ENCODE peak calls at places on chromosomes 2 and 18, in six cellular contexts. One of them, this sample, is unnamed.

GRCh38 chr2:8229546-8229986 is 452.3 kb upstream of the ID2 start:
- DNase-seq in EL: peak; percentile 53
- DNase-seq in neuronal stem cell: no peak
- DNase-seq in stimulated activated CD4-positive, alpha-beta T cell treated with anti-CD3 and anti-CD28 coated beads, Interleukin-2, amount 100 ng/mL, for 4 hours: peak; percentile 17
- DNase-seq in NCI-H1105: peak; percentile 31
- DNase-seq in activated naive CD8-positive, alpha-beta T cell treated with anti-CD3 and anti-CD28 coated beads for 36 hours: peak; percentile 45
- DNase-seq in this sample: peak; percentile 77

GRCh38 chr2:207165121-207166038 is at the start of gene KLF7:
- DNase-seq in neuronal stem cell: no peak
- DNase-seq in stimulated activated CD4-positive, alpha-beta T cell treated with anti-CD3 and anti-CD28 coated beads, Interleukin-2, amount 100 ng/mL, for 4 hours: peak; percentile 51
- DNase-seq in activated naive CD8-positive, alpha-beta T cell treated with anti-CD3 and anti-CD28 coated beads for 36 hours: peak; percentile 65
- DNase-seq in EL: peak; percentile 49
- DNase-seq in NCI-H1105: peak; percentile 51
- DNase-seq in this sample: peak; percentile 36

GRCh38 chr2:97713296-97714083 is at the start of gene ZAP70:
- DNase-seq in stimulated activated CD4-positive, alpha-beta T cell treated with anti-CD3 and anti-CD28 coated beads, Interleukin-2, amount 100 ng/mL, for 4 hours: peak; percentile 50
- DNase-seq in activated naive CD8-positive, alpha-beta T cell treated with anti-CD3 and anti-CD28 coated beads for 36 hours: peak; percentile 76
- DNase-seq in EL: no peak
- DNase-seq in NCI-H1105: no peak
- DNase-seq in neuronal stem cell: no peak
- DNase-seq in this sample: no peak

GRCh38 chr2:16246281-16246850 is 306.0 kb downstream of the MYCN start:
- DNase-seq in neuronal stem cell: no peak
- DNase-seq in activated naive CD8-positive, alpha-beta T cell treated with anti-CD3 and anti-CD28 coated beads for 36 hours: no peak
- DNase-seq in EL: no peak
- DNase-seq in NCI-H1105: no peak
- DNase-seq in stimulated activated CD4-positive, alpha-beta T cell treated with anti-CD3 and anti-CD28 coated beads, Interleukin-2, amount 100 ng/mL, for 4 hours: no peak
- DNase-seq in this sample: no peak

GRCh38 chr2:100126172-100126571 is 16.2 kb downstream of the AFF3 start:
- DNase-seq in stimulated activated CD4-positive, alpha-beta T cell treated with anti-CD3 and anti-CD28 coated beads, Interleukin-2, amount 100 ng/mL, for 4 hours: no peak
- DNase-seq in activated naive CD8-positive, alpha-beta T cell treated with anti-CD3 and anti-CD28 coated beads for 36 hours: no peak
- DNase-seq in neuronal stem cell: no peak
- DNase-seq in EL: no peak
- DNase-seq in NCI-H1105: peak; percentile 38
- DNase-seq in this sample: no peak

GRCh38 chr18:45060102-45060501 is 379.4 kb downstream of the SETBP1 start:
- DNase-seq in activated naive CD8-positive, alpha-beta T cell treated with anti-CD3 and anti-CD28 coated beads for 36 hours: no peak
- DNase-seq in EL: no peak
- DNase-seq in stimulated activated CD4-positive, alpha-beta T cell treated with anti-CD3 and anti-CD28 coated beads, Interleukin-2, amount 100 ng/mL, for 4 hours: no peak
- DNase-seq in NCI-H1105: no peak
- DNase-seq in neuronal stem cell: no peak
- DNase-seq in this sample: peak; percentile 13

GRCh38 chr18:11955299-11956029 is 25.8 kb upstream of the IMPA2 start:
- DNase-seq in stimulated activated CD4-positive, alpha-beta T cell treated with anti-CD3 and anti-CD28 coated beads, Interleukin-2, amount 100 ng/mL, for 4 hours: no peak
- DNase-seq in neuronal stem cell: no peak
- DNase-seq in NCI-H1105: no peak
- DNase-seq in EL: peak; percentile 79
- DNase-seq in activated naive CD8-positive, alpha-beta T cell treated with anti-CD3 and anti-CD28 coated beads for 36 hours: no peak
- DNase-seq in this sample: peak; percentile 92

GRCh38 chr2:134087371-134087921 is 166.4 kb upstream of the MGAT5 start:
- DNase-seq in activated naive CD8-positive, alpha-beta T cell treated with anti-CD3 and anti-CD28 coated beads for 36 hours: no peak
- DNase-seq in stimulated activated CD4-positive, alpha-beta T cell treated with anti-CD3 and anti-CD28 coated beads, Interleukin-2, amount 100 ng/mL, for 4 hours: no peak
- DNase-seq in neuronal stem cell: no peak
- DNase-seq in NCI-H1105: no peak
- DNase-seq in EL: no peak
- DNase-seq in this sample: no peak

GRCh38 chr2:49154140-49154539 is at the start of gene FSHR:
- DNase-seq in EL: no peak
- DNase-seq in neuronal stem cell: no peak
- DNase-seq in stimulated activated CD4-positive, alpha-beta T cell treated with anti-CD3 and anti-CD28 coated beads, Interleukin-2, amount 100 ng/mL, for 4 hours: no peak
- DNase-seq in activated naive CD8-positive, alpha-beta T cell treated with anti-CD3 and anti-CD28 coated beads for 36 hours: no peak
- DNase-seq in NCI-H1105: no peak
- DNase-seq in this sample: no peak

GRCh38 chr2:7881038-7881437 is 800.8 kb upstream of the ID2 start:
- DNase-seq in EL: no peak
- DNase-seq in neuronal stem cell: no peak
- DNase-seq in stimulated activated CD4-positive, alpha-beta T cell treated with anti-CD3 and anti-CD28 coated beads, Interleukin-2, amount 100 ng/mL, for 4 hours: no peak
- DNase-seq in NCI-H1105: no peak
- DNase-seq in activated naive CD8-positive, alpha-beta T cell treated with anti-CD3 and anti-CD28 coated beads for 36 hours: no peak
- DNase-seq in this sample: no peak

GRCh38 chr2:231278868-231279267 is 80.4 kb downstream of the ARMC9 start:
- DNase-seq in neuronal stem cell: no peak
- DNase-seq in activated naive CD8-positive, alpha-beta T cell treated with anti-CD3 and anti-CD28 coated beads for 36 hours: no peak
- DNase-seq in stimulated activated CD4-positive, alpha-beta T cell treated with anti-CD3 and anti-CD28 coated beads, Interleukin-2, amount 100 ng/mL, for 4 hours: no peak
- DNase-seq in NCI-H1105: no peak
- DNase-seq in EL: no peak
- DNase-seq in this sample: no peak

GRCh38 chr2:113796592-113797180 is 40.2 kb upstream of the SLC35F5 start:
- DNase-seq in EL: no peak
- DNase-seq in stimulated activated CD4-positive, alpha-beta T cell treated with anti-CD3 and anti-CD28 coated beads, Interleukin-2, amount 100 ng/mL, for 4 hours: no peak
- DNase-seq in NCI-H1105: no peak
- DNase-seq in activated naive CD8-positive, alpha-beta T cell treated with anti-CD3 and anti-CD28 coated beads for 36 hours: no peak
- DNase-seq in neuronal stem cell: no peak
- DNase-seq in this sample: no peak

GRCh38 chr2:26528870-26529269 is 50.9 kb upstream of the OTOF start:
- DNase-seq in activated naive CD8-positive, alpha-beta T cell treated with anti-CD3 and anti-CD28 coated beads for 36 hours: no peak
- DNase-seq in EL: no peak
- DNase-seq in neuronal stem cell: no peak
- DNase-seq in NCI-H1105: no peak
- DNase-seq in stimulated activated CD4-positive, alpha-beta T cell treated with anti-CD3 and anti-CD28 coated beads, Interleukin-2, amount 100 ng/mL, for 4 hours: no peak
- DNase-seq in this sample: no peak

GRCh38 chr2:7492719-7493118 is 575.5 kb downstream of the RNF144A start:
- DNase-seq in EL: no peak
- DNase-seq in stimulated activated CD4-positive, alpha-beta T cell treated with anti-CD3 and anti-CD28 coated beads, Interleukin-2, amount 100 ng/mL, for 4 hours: no peak
- DNase-seq in neuronal stem cell: no peak
- DNase-seq in activated naive CD8-positive, alpha-beta T cell treated with anti-CD3 and anti-CD28 coated beads for 36 hours: no peak
- DNase-seq in NCI-H1105: no peak
- DNase-seq in this sample: no peak

GRCh38 chr2:84959494-84960156 is 11.3 kb upstream of the KCMF1 start:
- DNase-seq in NCI-H1105: peak; percentile 1
- DNase-seq in activated naive CD8-positive, alpha-beta T cell treated with anti-CD3 and anti-CD28 coated beads for 36 hours: no peak
- DNase-seq in neuronal stem cell: no peak
- DNase-seq in EL: peak; percentile 66
- DNase-seq in stimulated activated CD4-positive, alpha-beta T cell treated with anti-CD3 and anti-CD28 coated beads, Interleukin-2, amount 100 ng/mL, for 4 hours: no peak
- DNase-seq in this sample: peak; percentile 52

GRCh38 chr2:129877795-129878775 is 101.4 kb upstream of the RAB6C start:
- DNase-seq in neuronal stem cell: peak; percentile 52
- DNase-seq in EL: peak; percentile 35
- DNase-seq in activated naive CD8-positive, alpha-beta T cell treated with anti-CD3 and anti-CD28 coated beads for 36 hours: no peak
- DNase-seq in stimulated activated CD4-positive, alpha-beta T cell treated with anti-CD3 and anti-CD28 coated beads, Interleukin-2, amount 100 ng/mL, for 4 hours: no peak
- DNase-seq in NCI-H1105: peak; percentile 63
- DNase-seq in this sample: peak; percentile 9

GRCh38 chr2:85591563-85591962 is 4.0 kb upstream of the RNF181 start:
- DNase-seq in stimulated activated CD4-positive, alpha-beta T cell treated with anti-CD3 and anti-CD28 coated beads, Interleukin-2, amount 100 ng/mL, for 4 hours: no peak
- DNase-seq in neuronal stem cell: no peak
- DNase-seq in NCI-H1105: no peak
- DNase-seq in activated naive CD8-positive, alpha-beta T cell treated with anti-CD3 and anti-CD28 coated beads for 36 hours: no peak
- DNase-seq in EL: no peak
- DNase-seq in this sample: no peak

GRCh38 chr2:74715880-74716279 is 61.8 kb downstream of the SEMA4F start:
- DNase-seq in neuronal stem cell: no peak
- DNase-seq in activated naive CD8-positive, alpha-beta T cell treated with anti-CD3 and anti-CD28 coated beads for 36 hours: no peak
- DNase-seq in NCI-H1105: no peak
- DNase-seq in stimulated activated CD4-positive, alpha-beta T cell treated with anti-CD3 and anti-CD28 coated beads, Interleukin-2, amount 100 ng/mL, for 4 hours: no peak
- DNase-seq in EL: no peak
- DNase-seq in this sample: no peak

GRCh38 chr18:23967321-23968089 is 47.0 kb upstream of the TTC39C start:
- DNase-seq in NCI-H1105: no peak
- DNase-seq in neuronal stem cell: no peak
- DNase-seq in EL: no peak
- DNase-seq in activated naive CD8-positive, alpha-beta T cell treated with anti-CD3 and anti-CD28 coated beads for 36 hours: peak; percentile 24
- DNase-seq in stimulated activated CD4-positive, alpha-beta T cell treated with anti-CD3 and anti-CD28 coated beads, Interleukin-2, amount 100 ng/mL, for 4 hours: no peak
- DNase-seq in this sample: no peak

GRCh38 chr2:135238651-135239050 is 186.6 kb downstream of the RAB3GAP1 start:
- DNase-seq in neuronal stem cell: no peak
- DNase-seq in NCI-H1105: no peak
- DNase-seq in stimulated activated CD4-positive, alpha-beta T cell treated with anti-CD3 and anti-CD28 coated beads, Interleukin-2, amount 100 ng/mL, for 4 hours: no peak
- DNase-seq in activated naive CD8-positive, alpha-beta T cell treated with anti-CD3 and anti-CD28 coated beads for 36 hours: no peak
- DNase-seq in EL: no peak
- DNase-seq in this sample: no peak

GRCh38 chr18:3790702-3791101 is 340.7 kb downstream of the TGIF1 start:
- DNase-seq in neuronal stem cell: no peak
- DNase-seq in activated naive CD8-positive, alpha-beta T cell treated with anti-CD3 and anti-CD28 coated beads for 36 hours: no peak
- DNase-seq in EL: no peak
- DNase-seq in stimulated activated CD4-positive, alpha-beta T cell treated with anti-CD3 and anti-CD28 coated beads, Interleukin-2, amount 100 ng/mL, for 4 hours: no peak
- DNase-seq in NCI-H1105: peak; percentile 53
- DNase-seq in this sample: no peak

GRCh38 chr18:51867767-51868166 is 472.2 kb upstream of the DCC start:
- DNase-seq in activated naive CD8-positive, alpha-beta T cell treated with anti-CD3 and anti-CD28 coated beads for 36 hours: no peak
- DNase-seq in NCI-H1105: no peak
- DNase-seq in neuronal stem cell: peak; percentile 11
- DNase-seq in stimulated activated CD4-positive, alpha-beta T cell treated with anti-CD3 and anti-CD28 coated beads, Interleukin-2, amount 100 ng/mL, for 4 hours: no peak
- DNase-seq in EL: no peak
- DNase-seq in this sample: peak; percentile 55

This sample was measured in MCF 10A.